ENCODE peak calls at places on chromosomes 1 and 21, in seven cellular contexts. T is hepatocyte; G is uterus; E is tibial nerve; N is left ventricle myocardium superior; V is GM03348; L is activated T-cell treated with anti-CD3 and anti-CD28 coated beads, Interleukin-2, amount 50 U/mL, for 72 hours. B is an unnamed sample.

GRCh38 chr1:109659997-109660755 is 4.3 kb downstream of the GSTM4 start:
- DNase-seq in G (no peak), L (no peak), V (no peak), E (no peak), T (no peak), N (no peak), B (no peak)

GRCh38 chr1:2278591-2279209 is 50.6 kb downstream of the SKI start:
- DNase-seq in N (peak; percentile 25), L (no peak), G (no peak), E (no peak), T (no peak), V (no peak), B (no peak)

GRCh38 chr1:9306006-9306405 is 13.3 kb downstream of the SPSB1 start:
- DNase-seq in T (no peak), L (no peak), V (no peak), N (no peak), E (no peak), G (no peak), B (no peak)

GRCh38 chr1:244614113-244614836 is 38.7 kb upstream of the DESI2 start:
- DNase-seq in N (no peak), V (no peak), G (no peak), E (no peak), L (no peak), T (no peak), B (peak; percentile 26)

GRCh38 chr1:64877151-64877550 is 89.2 kb downstream of the JAK1 start:
- DNase-seq in L (no peak), V (no peak), G (no peak), N (no peak), E (no peak), T (no peak), B (no peak)

GRCh38 chr1:11823366-11824137 is 17.6 kb downstream of the CLCN6 start:
- DNase-seq in V (no peak), G (no peak), E (no peak), L (no peak), N (no peak), T (no peak), B (no peak)

GRCh38 chr1:15625224-15625917 is 8.1 kb downstream of the DDI2 start:
- DNase-seq in N (no peak), T (no peak), V (no peak), E (no peak), G (peak; percentile 43), L (no peak), B (no peak)

GRCh38 chr1:36710008-36710407 is 227.3 kb upstream of the CSF3R start:
- DNase-seq in E (no peak), N (no peak), T (no peak), G (no peak), V (no peak), L (no peak), B (no peak)

GRCh38 chr1:160166459-160166858 is 15.1 kb downstream of the ATP1A4 start:
- DNase-seq in T (no peak), E (no peak), G (no peak), L (no peak), V (no peak), N (no peak), B (no peak)

GRCh38 chr1:24972257-24973242 is 42.5 kb upstream of the RUNX3 start:
- DNase-seq in G (no peak), T (no peak), V (no peak), E (no peak), L (no peak), N (no peak), B (peak; percentile 15)

GRCh38 chr1:7313081-7313546 is 458.0 kb upstream of the VAMP3 start:
- DNase-seq in T (no peak), N (no peak), L (no peak), G (no peak), V (no peak), E (no peak), B (no peak)

GRCh38 chr1:247406014-247406656 is 9.8 kb upstream of the NLRP3 start:
- DNase-seq in V (no peak), L (no peak), G (no peak), E (no peak), T (no peak), N (no peak), B (no peak)

GRCh38 chr1:119869962-119870361 is 26.4 kb downstream of the ADAM30 start:
- DNase-seq in V (no peak), G (no peak), L (no peak), N (no peak), E (no peak), T (no peak), B (no peak)

GRCh38 chr1:30758785-30759380 is 1.3 kb upstream of the LAPTM5 start:
- DNase-seq in L (no peak), E (no peak), G (no peak), V (peak; percentile 45), N (no peak), T (no peak), B (peak; percentile 58)

GRCh38 chr1:205183676-205184335 is 27.7 kb downstream of the DSTYK start:
- DNase-seq in G (no peak), V (peak; percentile 48), L (no peak), N (no peak), E (no peak), T (no peak), B (peak; percentile 87)

GRCh38 chr1:175145899-175146298 is 46.7 kb downstream of the KIAA0040 start:
- DNase-seq in G (no peak), E (no peak), T (no peak), N (no peak), L (no peak), V (no peak), B (no peak)

GRCh38 chr1:111618081-111618480 is 1.5 kb upstream of the RAP1A start:
- DNase-seq in L (no peak), G (no peak), E (no peak), N (no peak), T (no peak), V (no peak), B (no peak)

GRCh38 chr1:76209238-76209637 is 134.7 kb downstream of the ST6GALNAC3 start:
- DNase-seq in N (no peak), V (no peak), T (no peak), L (no peak), G (no peak), E (no peak), B (no peak)

GRCh38 chr1:183806086-183806485 is 1.2 kb downstream of the RGL1 start:
- DNase-seq in T (no peak), G (no peak), N (no peak), E (no peak), V (peak; percentile 48), L (no peak), B (peak; percentile 64)

GRCh38 chr1:156589546-156589945 is 2.0 kb upstream of the NAXE start:
- DNase-seq in N (no peak), T (no peak), V (no peak), G (no peak), E (no peak), L (no peak), B (no peak)

GRCh38 chr1:225137981-225138380 is 208.5 kb downstream of the DNAH14 start:
- DNase-seq in E (no peak), T (no peak), V (no peak), N (no peak), L (no peak), G (no peak), B (no peak)

GRCh38 chr1:12083766-12084165 is 20.7 kb downstream of the TNFRSF8 start:
- DNase-seq in G (peak; percentile 32), E (no peak), V (peak; percentile 83), T (no peak), N (no peak), L (no peak), B (peak; percentile 55)

GRCh38 chr1:40971962-40972361 is 7.5 kb upstream of the CTPS1 start:
- DNase-seq in T (no peak), E (no peak), N (no peak), V (no peak), G (no peak), L (no peak), B (no peak)

GRCh38 chr1:197129698-197130097 is 16.8 kb downstream of the ASPM start:
- DNase-seq in T (no peak), N (no peak), V (no peak), G (no peak), L (no peak), E (no peak), B (no peak)

GRCh38 chr21:18369115-18369514 is 34.5 kb downstream of the TMPRSS15 start:
- DNase-seq in G (no peak), V (no peak), T (peak; percentile 34), N (no peak), L (no peak), E (no peak), B (no peak)

GRCh38 chr1:99682291-99682751 is 36.4 kb downstream of the PALMD start:
- DNase-seq in E (no peak), G (no peak), V (peak; percentile 18), L (no peak), T (no peak), N (no peak), B (peak; percentile 62)

GRCh38 chr21:41926068-41926806 is 27.6 kb downstream of the C2CD2 start:
- DNase-seq in G (no peak), L (peak; percentile 39), V (peak; percentile 60), E (no peak), N (no peak), T (peak; percentile 54), B (peak; percentile 54)